ENCODE peak calls at places on chromosomes 12 and 14, in four cellular contexts. One of them, this sample, is unnamed.

GRCh38 chr12:68940731-68941130 is 7.8 kb upstream of the CPM start:
- DNase-seq in IMR-90: no peak
- DNase-seq in kidney epithelial cell: no peak
- DNase-seq in A549: no peak
- DNase-seq in this sample: no peak

GRCh38 chr12:48973531-48973930 is 2.0 kb upstream of the WNT10B start:
- DNase-seq in kidney epithelial cell: no peak
- DNase-seq in IMR-90: no peak
- DNase-seq in A549: no peak
- DNase-seq in this sample: no peak

GRCh38 chr12:104458645-104459555 is 2.2 kb downstream of the CHST11 start:
- DNase-seq in kidney epithelial cell: no peak
- DNase-seq in IMR-90: no peak
- DNase-seq in A549: no peak
- DNase-seq in this sample: peak

GRCh38 chr14:78790262-78790661 is 620.1 kb downstream of the NRXN3 start:
- DNase-seq in A549: peak
- DNase-seq in kidney epithelial cell: no peak
- DNase-seq in IMR-90: no peak
- DNase-seq in this sample: no peak

GRCh38 chr14:32738206-32738871 is 200.3 kb upstream of the NPAS3 start:
- DNase-seq in kidney epithelial cell: no peak
- DNase-seq in A549: no peak
- DNase-seq in IMR-90: no peak
- DNase-seq in this sample: no peak

GRCh38 chr12:5170894-5171293 is 127.2 kb downstream of the KCNA5 start:
- DNase-seq in IMR-90: peak
- DNase-seq in kidney epithelial cell: no peak
- DNase-seq in A549: no peak
- DNase-seq in this sample: no peak

GRCh38 chr12:73892181-73892580 is 645.5 kb upstream of the ATXN7L3B start:
- DNase-seq in IMR-90: no peak
- DNase-seq in kidney epithelial cell: peak
- DNase-seq in A549: peak
- DNase-seq in this sample: no peak

GRCh38 chr14:72613196-72613974 is 280.5 kb downstream of the DPF3 start:
- DNase-seq in kidney epithelial cell: no peak
- DNase-seq in IMR-90: no peak
- DNase-seq in A549: no peak
- DNase-seq in this sample: peak

GRCh38 chr12:2294651-2295475 is 242.1 kb downstream of the CACNA1C start:
- DNase-seq in A549: no peak
- DNase-seq in kidney epithelial cell: peak
- DNase-seq in IMR-90: peak
- DNase-seq in this sample: peak

GRCh38 chr14:99432491-99432890 is 48.2 kb downstream of the SETD3 start:
- DNase-seq in kidney epithelial cell: no peak
- DNase-seq in IMR-90: no peak
- DNase-seq in A549: no peak
- DNase-seq in this sample: no peak

GRCh38 chr14:55446833-55447232 is 6.4 kb upstream of the TBPL2 start:
- DNase-seq in kidney epithelial cell: peak
- DNase-seq in A549: peak
- DNase-seq in IMR-90: peak
- DNase-seq in this sample: peak

GRCh38 chr12:42887657-42888056 is 298.1 kb upstream of the PRICKLE1 start:
- DNase-seq in IMR-90: peak
- DNase-seq in A549: no peak
- DNase-seq in kidney epithelial cell: no peak
- DNase-seq in this sample: peak

GRCh38 chr12:94143444-94143843 is 4.9 kb upstream of the PLXNC1 start:
- DNase-seq in IMR-90: no peak
- DNase-seq in A549: no peak
- DNase-seq in kidney epithelial cell: no peak
- DNase-seq in this sample: no peak

GRCh38 chr14:81729622-81730021 is 196.0 kb upstream of the SEL1L start:
- DNase-seq in IMR-90: no peak
- DNase-seq in kidney epithelial cell: no peak
- DNase-seq in A549: no peak
- DNase-seq in this sample: no peak

GRCh38 chr12:123034865-123035264 is 54.4 kb downstream of the ARL6IP4 start:
- DNase-seq in kidney epithelial cell: peak
- DNase-seq in A549: peak
- DNase-seq in IMR-90: peak
- DNase-seq in this sample: peak

GRCh38 chr12:32107376-32108267 is 975 bp downstream of the BICD1 start:
- DNase-seq in A549: peak
- DNase-seq in IMR-90: peak
- DNase-seq in kidney epithelial cell: no peak
- DNase-seq in this sample: peak

GRCh38 chr12:56634242-56634836 is 4.2 kb upstream of the BAZ2A start:
- DNase-seq in kidney epithelial cell: no peak
- DNase-seq in A549: peak
- DNase-seq in IMR-90: no peak
- DNase-seq in this sample: peak

GRCh38 chr12:39990122-39991101 is 115.5 kb downstream of the SLC2A13 start:
- DNase-seq in IMR-90: peak
- DNase-seq in kidney epithelial cell: no peak
- DNase-seq in A549: peak
- DNase-seq in this sample: peak

GRCh38 chr12:29807125-29807524 is 23.4 kb upstream of the TMTC1 start:
- DNase-seq in A549: no peak
- DNase-seq in IMR-90: peak
- DNase-seq in kidney epithelial cell: no peak
- DNase-seq in this sample: peak

GRCh38 chr12:47808574-47809380 is 10.9 kb downstream of the HDAC7 start:
- DNase-seq in IMR-90: peak
- DNase-seq in kidney epithelial cell: no peak
- DNase-seq in A549: no peak
- DNase-seq in this sample: peak

GRCh38 chr14:70052990-70053389 is 135.8 kb downstream of the SLC8A3 start:
- DNase-seq in A549: peak
- DNase-seq in kidney epithelial cell: no peak
- DNase-seq in IMR-90: peak
- DNase-seq in this sample: peak

GRCh38 chr12:47752552-47752951 is 6.1 kb downstream of the RAPGEF3 start:
- DNase-seq in kidney epithelial cell: no peak
- DNase-seq in IMR-90: peak
- DNase-seq in A549: no peak
- DNase-seq in this sample: peak

GRCh38 chr12:5210179-5210917 is 166.7 kb downstream of the KCNA5 start:
- DNase-seq in IMR-90: no peak
- DNase-seq in kidney epithelial cell: no peak
- DNase-seq in A549: no peak
- DNase-seq in this sample: no peak

DNA sequence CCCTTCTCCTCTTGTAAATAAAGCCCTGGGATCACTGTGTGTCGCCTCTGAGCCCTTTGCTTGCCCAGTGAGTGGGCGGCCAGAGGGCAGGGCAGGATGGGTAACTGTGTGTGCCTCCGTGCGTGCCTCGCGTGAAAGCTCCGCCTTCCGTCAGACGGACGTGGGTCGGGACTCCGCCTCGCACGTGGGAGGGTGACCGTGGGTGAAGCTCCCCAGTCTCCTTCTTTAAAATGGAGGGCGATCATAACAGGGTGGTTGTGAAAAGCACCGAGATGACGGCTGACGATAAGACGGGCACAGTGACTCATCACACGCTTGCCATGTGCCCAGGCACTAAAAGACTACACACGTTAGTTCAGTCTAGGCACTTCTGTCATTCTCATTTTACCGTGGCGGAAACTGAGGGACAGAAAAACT is 9.2 kb downstream of the PHB2 start:
- DNase-seq in kidney epithelial cell: no peak
- DNase-seq in A549: no peak
- DNase-seq in IMR-90: no peak
- DNase-seq in this sample: peak
- H3K4me3 ChIP-seq in kidney epithelial cell: no peak
- H3K4me3 ChIP-seq in A549: peak
- H3K4me3 ChIP-seq in IMR-90: no peak
- H3K4me3 ChIP-seq in this sample: no peak

DNA sequence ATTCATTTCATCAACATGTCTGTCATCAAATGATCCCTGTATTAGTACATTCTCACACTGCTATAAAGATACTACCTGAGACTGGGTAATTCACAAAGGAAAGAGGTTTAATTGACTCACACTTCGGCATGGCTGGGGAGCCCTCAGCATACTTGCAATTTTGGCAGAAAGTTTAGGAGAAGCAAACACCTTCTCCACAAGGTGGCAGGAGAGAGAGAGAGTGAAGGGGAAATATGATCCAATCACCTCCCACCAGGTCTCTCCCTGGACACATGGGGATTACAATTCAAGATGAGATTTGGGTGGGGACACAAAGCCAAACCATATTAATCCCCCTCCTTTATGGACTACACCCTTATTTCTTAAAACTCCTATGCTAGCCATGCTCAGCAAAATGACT is 932.2 kb downstream of the FLRT2 start:
- DNase-seq in A549: peak
- DNase-seq in kidney epithelial cell: no peak
- DNase-seq in IMR-90: peak
- DNase-seq in this sample: peak
- TF ChIP-seq CTCF in A549: no peak
- TF ChIP-seq CTCF in kidney epithelial cell: peak
- TF ChIP-seq CTCF in IMR-90: peak
- TF ChIP-seq CTCF in this sample: peak

DNA sequence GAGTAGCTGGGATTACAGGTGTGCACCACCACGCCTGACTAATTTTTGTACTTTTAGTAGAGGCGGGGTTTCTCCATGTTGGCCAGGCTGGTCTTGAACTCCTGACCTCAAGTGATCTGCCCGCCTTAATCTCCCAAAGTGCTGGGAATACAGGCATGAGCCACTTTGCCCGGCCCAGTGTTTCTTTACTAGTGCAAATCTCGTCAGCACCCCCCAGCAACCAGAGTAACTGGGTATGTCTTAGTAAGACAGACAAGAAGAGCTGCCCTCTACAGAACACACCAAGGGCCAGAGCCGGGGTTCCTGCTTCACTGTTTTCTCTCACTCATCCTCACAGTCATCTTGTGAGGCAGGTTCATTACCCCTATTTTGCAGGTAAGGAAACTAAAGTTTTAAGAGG is 78.5 kb upstream of the GPR68 start:
- DNase-seq in kidney epithelial cell: no peak
- DNase-seq in IMR-90: no peak
- DNase-seq in A549: no peak
- DNase-seq in this sample: no peak
- H3K4me3 ChIP-seq in kidney epithelial cell: no peak
- H3K4me3 ChIP-seq in IMR-90: no peak
- H3K4me3 ChIP-seq in A549: no peak
- H3K4me3 ChIP-seq in this sample: no peak

GRCh38 chr14:59582845-59583509 is 6.4 kb upstream of the CCDC175 start:
- DNase-seq in kidney epithelial cell: no peak
- DNase-seq in A549: no peak
- DNase-seq in IMR-90: no peak
- DNase-seq in this sample: no peak
- TF ChIP-seq CTCF in kidney epithelial cell: no peak
- TF ChIP-seq CTCF in A549: no peak
- TF ChIP-seq CTCF in IMR-90: no peak
- TF ChIP-seq CTCF in this sample: no peak

GRCh38 chr12:92138144-92138543 is 7.5 kb downstream of the BTG1 start:
- DNase-seq in A549: no peak
- DNase-seq in kidney epithelial cell: no peak
- DNase-seq in IMR-90: no peak
- DNase-seq in this sample: no peak
- H3K4me3 ChIP-seq in A549: peak
- H3K4me3 ChIP-seq in kidney epithelial cell: no peak
- H3K4me3 ChIP-seq in IMR-90: peak
- H3K4me3 ChIP-seq in this sample: peak

This sample was measured in foreskin fibroblast.